ENCODE peak calls at places on chromosomes 6 and 20, in five cellular contexts. O is stomach; M is left ventricle myocardium inferior; C is A549; W is CD8-positive, alpha-beta memory T cell. Y is an unnamed sample.

GRCh38 chr6:148520109-148520841 is 177.6 kb downstream of the SASH1 start:
- DNase-seq in O (no peak), M (no peak), C (no peak), W (no peak), Y (no peak)

GRCh38 chr20:47127986-47128385 is 228.5 kb downstream of the ZMYND8 start:
- DNase-seq in O (peak), M (no peak), C (no peak), W (no peak), Y (no peak)

GRCh38 chr20:57440678-57441509 is 49.7 kb downstream of the RBM38 start:
- DNase-seq in O (peak), M (peak), C (peak), W (no peak), Y (peak)

GRCh38 chr6:145758086-145758485 is 22.8 kb upstream of the EPM2A start:
- DNase-seq in O (no peak), M (no peak), C (no peak), W (no peak), Y (no peak)

GRCh38 chr6:45378324-45378926 is 691 bp upstream of the SUPT3H start:
- DNase-seq in O (peak), M (peak), C (no peak), W (no peak), Y (no peak)

GRCh38 chr6:97205936-97206335 is 77.1 kb downstream of the MMS22L start:
- DNase-seq in O (no peak), M (no peak), C (no peak), W (no peak), Y (no peak)

GRCh38 chr6:96809119-96809518 is 28.2 kb downstream of the GPR63 start:
- DNase-seq in O (no peak), M (no peak), C (no peak), W (no peak), Y (no peak)

GRCh38 chr6:156963712-156964700 is 186.8 kb downstream of the ARID1B start:
- DNase-seq in O (no peak), M (no peak), C (peak), W (no peak), Y (no peak)

GRCh38 chr6:121791396-121792315 is 356.2 kb downstream of the GJA1 start:
- DNase-seq in O (no peak), M (no peak), C (peak), W (no peak), Y (no peak)

GRCh38 chr20:19430641-19431307 is 218.3 kb downstream of the SLC24A3 start:
- DNase-seq in O (no peak), M (no peak), C (no peak), W (no peak), Y (no peak)

GRCh38 chr6:133983099-133983939 is 30.3 kb downstream of the TBPL1 start:
- DNase-seq in O (no peak), M (no peak), C (no peak), W (no peak), Y (no peak)

GRCh38 chr6:38594008-38594665 is 45.6 kb downstream of the BTBD9 start:
- DNase-seq in O (no peak), M (no peak), C (no peak), W (no peak), Y (no peak)

GRCh38 chr6:166998256-166999144 is 697 bp upstream of the CEP43 start:
- DNase-seq in O (peak), M (peak), C (peak), W (peak), Y (no peak)

GRCh38 chr6:13281630-13282156 is 46.6 kb downstream of the TBC1D7 start:
- DNase-seq in O (no peak), M (no peak), C (no peak), W (no peak), Y (no peak)

GRCh38 chr20:23007462-23007861 is 27.6 kb upstream of the SSTR4 start:
- DNase-seq in O (no peak), M (no peak), C (no peak), W (no peak), Y (no peak)

GRCh38 chr6:157068691-157069228 is 254.6 kb downstream of the TMEM242 start:
- DNase-seq in O (no peak), M (no peak), C (no peak), W (no peak), Y (no peak)

GRCh38 chr6:150813993-150814359 is 51.5 kb upstream of the MTHFD1L start:
- DNase-seq in O (no peak), M (no peak), C (peak), W (no peak), Y (no peak)

GRCh38 chr6:159184559-159184958 is 15.4 kb downstream of the FNDC1 start:
- DNase-seq in O (no peak), M (no peak), C (no peak), W (no peak), Y (no peak)

GRCh38 chr6:11606287-11606686 is 68.7 kb downstream of the TMEM170B start:
- DNase-seq in O (peak), M (no peak), C (no peak), W (no peak), Y (peak)

GRCh38 chr6:148516116-148517016 is 173.7 kb downstream of the SASH1 start:
- DNase-seq in O (no peak), M (no peak), C (no peak), W (no peak), Y (no peak)

GRCh38 chr6:20605581-20605980 is 71.3 kb downstream of the CDKAL1 start:
- DNase-seq in O (no peak), M (no peak), C (no peak), W (no peak), Y (no peak)

GRCh38 chr6:2976571-2977085 is 5.3 kb upstream of the SERPINB6 start:
- DNase-seq in O (no peak), M (no peak), C (no peak), W (no peak), Y (no peak)

GRCh38 chr20:46057856-46058655 is 29.0 kb downstream of the SLC12A5 start:
- DNase-seq in O (peak), M (peak), C (no peak), W (no peak), Y (peak)

GRCh38 chr20:5364136-5364821 is 47.5 kb upstream of the PROKR2 start:
- DNase-seq in O (no peak), M (no peak), C (peak), W (no peak), Y (no peak)

GRCh38 chr6:12356983-12357972 is 67.1 kb downstream of the EDN1 start:
- DNase-seq in O (no peak), M (no peak), C (no peak), W (no peak), Y (no peak)

GRCh38 chr20:40719330-40719729 is 30.3 kb upstream of the MAFB start:
- DNase-seq in O (no peak), M (no peak), C (no peak), W (no peak), Y (no peak)

GRCh38 chr20:40718214-40718949 is 29.3 kb upstream of the MAFB start:
- DNase-seq in O (no peak), M (no peak), C (no peak), W (no peak), Y (no peak)

GRCh38 chr20:40715491-40715890 is 26.5 kb upstream of the MAFB start:
- DNase-seq in O (no peak), M (no peak), C (no peak), W (no peak), Y (no peak)

GRCh38 chr20:40714916-40715315 is 25.9 kb upstream of the MAFB start:
- DNase-seq in O (no peak), M (no peak), C (no peak), W (no peak), Y (no peak)

GRCh38 chr20:40717343-40717865 is 28.4 kb upstream of the MAFB start:
- DNase-seq in O (no peak), M (no peak), C (no peak), W (no peak), Y (no peak)
- H3K27ac ChIP-seq in O (no peak), M (no peak), C (no peak), W (no peak), Y (no peak)

GRCh38 chr20:17653835-17654648 is 28.0 kb downstream of the RRBP1 start:
- DNase-seq in O (no peak), M (no peak), C (no peak), W (no peak), Y (no peak)
- H3K27ac ChIP-seq in O (no peak), M (no peak), C (no peak), W (no peak), Y (no peak)

GRCh38 chr20:10559266-10559665 is 114.5 kb downstream of the JAG1 start:
- DNase-seq in O (no peak), M (no peak), C (no peak), W (no peak), Y (no peak)
- H3K27ac ChIP-seq in O (no peak), M (peak), C (peak), W (no peak), Y (no peak)

GRCh38 chr6:107656883-107657282 is 167.0 kb downstream of the SOBP start:
- DNase-seq in O (no peak), M (peak), C (no peak), W (no peak), Y (no peak)

GRCh38 chr6:107657373-107657754 is 166.7 kb downstream of the SCML4 start:
- DNase-seq in O (no peak), M (no peak), C (no peak), W (no peak), Y (no peak)

GRCh38 chr6:107657755-107658461 is 166.2 kb downstream of the SCML4 start:
- DNase-seq in O (peak), M (peak), C (no peak), W (peak), Y (peak)

GRCh38 chr6:107655245-107655644 is 165.3 kb downstream of the SOBP start:
- DNase-seq in O (no peak), M (no peak), C (no peak), W (no peak), Y (no peak)

GRCh38 chr6:107656381-107656780 is 166.5 kb downstream of the SOBP start:
- DNase-seq in O (no peak), M (no peak), C (no peak), W (no peak), Y (no peak)
- H3K27ac ChIP-seq in O (no peak), M (peak), C (no peak), W (no peak), Y (no peak)

GRCh38 chr6:43125119-43125518 is 46.0 kb upstream of the SRF start:
- DNase-seq in O (no peak), M (no peak), C (no peak), W (peak), Y (no peak)
- H3K27ac ChIP-seq in O (no peak), M (no peak), C (no peak), W (no peak), Y (no peak)

DNA sequence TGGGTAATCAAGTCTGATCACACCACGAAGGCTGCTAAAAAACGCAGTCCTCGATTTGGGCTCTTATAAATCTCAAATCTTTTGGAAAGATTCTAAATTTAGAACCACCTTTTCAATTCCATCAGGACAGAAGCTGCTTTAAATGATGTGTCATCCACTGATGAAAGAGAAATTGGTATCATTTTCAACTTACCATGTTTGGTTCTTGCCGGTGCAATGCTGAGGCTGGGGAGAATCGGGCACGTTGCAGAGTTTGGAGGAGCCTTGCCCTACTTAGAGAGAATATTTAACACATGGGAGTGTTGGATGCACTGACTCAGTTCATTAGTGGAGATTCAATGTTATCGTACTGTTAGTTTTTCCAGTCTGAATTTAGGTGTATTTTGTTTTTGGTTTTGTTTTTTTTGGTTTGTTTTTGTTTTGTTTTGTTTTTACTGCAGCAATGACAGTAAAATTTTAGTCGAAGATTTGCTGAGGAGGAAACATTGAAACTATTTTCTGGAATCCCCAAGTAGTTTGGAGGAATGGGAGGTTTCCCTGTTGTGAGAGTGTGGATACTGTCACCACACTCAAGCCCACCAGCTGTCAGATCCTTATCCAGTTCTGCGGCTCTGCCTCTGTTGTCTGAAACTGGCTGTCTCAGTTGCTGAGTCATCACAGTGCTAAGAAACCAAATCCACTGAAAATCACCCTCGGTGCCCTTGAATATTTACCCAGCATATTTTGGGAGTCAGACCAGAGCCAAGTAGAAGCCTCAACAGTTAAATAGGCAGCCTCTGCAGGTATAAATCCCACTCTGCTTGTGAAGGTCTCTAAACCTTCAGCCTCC is 497.0 kb downstream of the BTBD3 start:
- DNase-seq in O (no peak), M (no peak), C (no peak), W (no peak), Y (no peak)
- H3K27ac ChIP-seq in O (no peak), M (peak), C (no peak), W (no peak), Y (no peak)

GRCh38 chr20:48743807-48744206 is 84.0 kb downstream of the PREX1 start:
- DNase-seq in O (no peak), M (no peak), C (no peak), W (no peak), Y (no peak)
- H3K27ac ChIP-seq in O (no peak), M (no peak), C (no peak), W (no peak), Y (no peak)

Y was measured in right atrium auricular region.